ENCODE peak calls at places on chromosomes 5 and 9, in five cellular contexts. N is neuronal stem cell; P is heart right ventricle; Z is CD4-positive, CD25-positive, alpha-beta regulatory T cell; U is testis. L is an unnamed sample.
A peak's percentile ranks its signal among the peaks of the same experiment; 100 is the strongest.

GRCh38 chr9:89999534-90000370 is 394.9 kb downstream of the GADD45G start:
- DNase-seq in U (peak; percentile 90), P (peak; percentile 81), N (no peak), Z (no peak), L (peak; percentile 55)

GRCh38 chr9:128587453-128587852 is 35.1 kb downstream of the SPTAN1 start:
- DNase-seq in P (no peak), N (no peak), U (no peak), Z (peak; percentile 25), L (no peak)

GRCh38 chr9:112341741-112342140 is 8.3 kb upstream of the PTBP3 start:
- DNase-seq in Z (no peak), P (no peak), N (no peak), U (no peak), L (no peak)

GRCh38 chr5:108681079-108681921 is 66.4 kb upstream of the FER start:
- DNase-seq in P (peak; percentile 59), U (peak; percentile 43), Z (peak; percentile 30), N (peak; percentile 35), L (peak; percentile 50)

GRCh38 chr9:79588488-79588887 is 16.7 kb downstream of the TLE4 start:
- DNase-seq in U (no peak), P (no peak), N (no peak), Z (no peak), L (no peak)

GRCh38 chr9:126470251-126470993 is 143.3 kb upstream of the LMX1B start:
- DNase-seq in P (no peak), N (no peak), Z (no peak), U (no peak), L (no peak)

GRCh38 chr5:96483878-96484277 is 50.8 kb upstream of the PCSK1 start:
- DNase-seq in N (peak; percentile 45), Z (peak; percentile 5), P (no peak), U (no peak), L (no peak)

GRCh38 chr5:157592594-157592993 is 17.0 kb upstream of the ADAM19 start:
- DNase-seq in N (no peak), P (no peak), U (no peak), Z (no peak), L (no peak)

GRCh38 chr9:79236466-79236865 is 335.3 kb upstream of the TLE4 start:
- DNase-seq in P (no peak), N (no peak), Z (no peak), U (no peak), L (no peak)

GRCh38 chr5:78506296-78507049 is 142.1 kb downstream of the LHFPL2 start:
- DNase-seq in N (no peak), Z (no peak), U (no peak), P (no peak), L (no peak)

GRCh38 chr5:144102361-144102760 is 68.1 kb downstream of the YIPF5 start:
- DNase-seq in Z (no peak), U (no peak), N (no peak), P (no peak), L (no peak)

GRCh38 chr5:95440825-95441224 is 49.7 kb downstream of the FAM81B start:
- DNase-seq in Z (no peak), N (no peak), P (no peak), U (no peak), L (no peak)

GRCh38 chr5:136811551-136811950 is 446.2 kb upstream of the TRPC7 start:
- DNase-seq in U (no peak), P (no peak), N (no peak), Z (no peak), L (no peak)

GRCh38 chr9:90870646-90871326 is 69.2 kb downstream of the SYK start:
- DNase-seq in N (peak; percentile 20), P (no peak), U (peak; percentile 48), Z (peak; percentile 42), L (no peak)

GRCh38 chr5:9924614-9925013 is 294.5 kb upstream of the TAS2R1 start:
- DNase-seq in N (no peak), U (no peak), Z (no peak), P (no peak), L (no peak)

GRCh38 chr5:109016300-109016699 is 268.6 kb downstream of the FER start:
- DNase-seq in N (no peak), P (no peak), U (no peak), Z (no peak), L (no peak)

GRCh38 chr9:105643795-105644194 is 18.5 kb upstream of the TAL2 start:
- DNase-seq in P (no peak), U (no peak), N (no peak), Z (no peak), L (no peak)

GRCh38 chr5:89421035-89421434 is 538.1 kb upstream of the MEF2C start:
- DNase-seq in U (no peak), N (no peak), Z (no peak), P (no peak), L (no peak)

DNA sequence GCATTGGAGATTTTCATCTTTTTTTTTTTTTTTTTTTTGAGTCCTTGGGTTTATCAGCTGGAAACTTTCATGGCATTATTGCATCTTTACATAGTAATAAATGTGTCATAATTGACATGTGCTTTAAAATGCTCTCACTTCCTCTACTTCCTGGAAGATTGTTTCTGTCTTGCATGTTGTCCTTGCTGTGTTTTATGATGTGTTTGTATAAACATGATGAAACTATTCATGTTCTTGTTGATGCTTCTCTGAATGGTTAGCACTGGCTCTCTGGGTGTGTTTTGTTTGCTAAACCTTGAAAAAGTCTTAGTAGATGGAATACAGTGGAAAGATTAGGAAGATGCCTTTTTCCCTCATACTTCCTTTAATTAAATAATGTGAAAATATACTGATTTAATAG is 87.9 kb downstream of the IQGAP2 start:
- DNase-seq in U (no peak), Z (no peak), N (no peak), P (no peak), L (no peak)
- H3K4me1 ChIP-seq in U (no peaks in the 10 kb centered on the region), Z (peaks cover 9% of the 10 kb centered on the region), N (peaks cover 18% of the 10 kb centered on the region), P (no peaks in the 10 kb centered on the region), L (no peaks in the 10 kb centered on the region)

GRCh38 chr5:90962481-90962880 is 403.9 kb downstream of the ADGRV1 start:
- DNase-seq in Z (no peak), U (no peak), P (no peak), N (no peak), L (no peak)
- H3K27me3 ChIP-seq in Z (no peaks in the 10 kb centered on the region), U (no peaks in the 10 kb centered on the region), P (no peaks in the 10 kb centered on the region), N (no peaks in the 10 kb centered on the region), L (no peaks in the 10 kb centered on the region)

DNA sequence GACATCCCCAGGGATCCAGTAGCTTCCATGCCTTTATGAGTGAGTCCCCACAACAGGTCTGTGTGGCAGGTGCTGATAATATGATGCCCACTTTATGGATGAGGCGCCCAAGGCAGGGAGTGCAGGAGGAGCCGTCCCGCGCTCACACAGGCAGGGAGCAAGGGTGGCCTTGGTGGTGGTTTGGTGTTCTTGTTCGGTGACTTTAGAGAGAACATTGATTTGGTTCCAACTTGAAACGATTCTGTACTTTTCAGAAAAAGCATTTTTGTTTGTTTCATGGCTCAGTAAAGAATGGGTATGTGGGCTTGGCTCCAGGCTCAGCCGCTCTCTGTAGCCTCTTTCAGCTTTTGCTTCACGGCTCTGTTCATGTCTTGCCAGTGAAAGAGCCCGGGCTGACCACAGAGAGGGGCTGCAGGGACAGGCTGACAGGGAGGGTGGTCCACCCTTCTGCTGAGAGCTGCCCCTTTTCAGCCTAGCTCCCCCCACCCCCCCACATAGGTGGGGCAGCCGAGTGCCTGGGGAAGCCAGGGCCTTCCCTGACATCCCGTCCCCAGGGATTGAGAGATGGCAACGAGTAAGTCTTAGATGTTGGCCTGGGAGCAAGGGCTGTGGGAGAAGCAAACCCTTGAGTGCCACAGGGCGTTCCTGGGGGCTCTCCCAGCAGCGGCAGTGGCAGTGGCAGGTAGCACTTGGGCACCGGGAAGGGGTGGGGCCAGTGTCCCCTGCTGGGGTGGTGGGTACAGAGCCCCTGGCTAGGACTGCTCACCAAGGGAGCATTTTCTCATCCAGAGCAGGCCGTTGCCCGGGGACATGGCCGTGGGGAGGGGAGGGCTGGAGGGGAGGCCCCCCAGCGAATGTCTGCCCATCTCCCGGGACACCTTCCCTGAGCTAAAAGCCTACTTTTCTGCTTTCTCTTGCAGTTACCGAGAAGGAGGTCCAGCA is 28.1 kb downstream of the NCS1 start:
- DNase-seq in U (no peak), P (no peak), Z (no peak), N (no peak), L (no peak)
- H3K4me1 ChIP-seq in U (peaks cover 3% of the 10 kb centered on the region), P (no peaks in the 10 kb centered on the region), Z (no peaks in the 10 kb centered on the region), N (peaks cover 25% of the 10 kb centered on the region), L (peaks cover 9% of the 10 kb centered on the region)

GRCh38 chr5:3004361-3005080 is 253.0 kb upstream of the IRX2 start:
- DNase-seq in Z (no peak), P (no peak), N (no peak), U (no peak), L (no peak)
- H3K27me3 ChIP-seq in Z (no peaks in the 10 kb centered on the region), P (no peaks in the 10 kb centered on the region), N (no peaks in the 10 kb centered on the region), U (no peaks in the 10 kb centered on the region), L (no peaks in the 10 kb centered on the region)

GRCh38 chr9:81649475-81649874 is 39.9 kb downstream of the TLE1 start:
- DNase-seq in Z (no peak), P (no peak), N (peak; percentile 66), U (no peak), L (no peak)
- H3K4me1 ChIP-seq in Z (no peaks in the 10 kb centered on the region), P (no peaks in the 10 kb centered on the region), N (peaks cover 24% of the 10 kb centered on the region), U (no peaks in the 10 kb centered on the region), L (peaks cover 1% of the 10 kb centered on the region)

DNA sequence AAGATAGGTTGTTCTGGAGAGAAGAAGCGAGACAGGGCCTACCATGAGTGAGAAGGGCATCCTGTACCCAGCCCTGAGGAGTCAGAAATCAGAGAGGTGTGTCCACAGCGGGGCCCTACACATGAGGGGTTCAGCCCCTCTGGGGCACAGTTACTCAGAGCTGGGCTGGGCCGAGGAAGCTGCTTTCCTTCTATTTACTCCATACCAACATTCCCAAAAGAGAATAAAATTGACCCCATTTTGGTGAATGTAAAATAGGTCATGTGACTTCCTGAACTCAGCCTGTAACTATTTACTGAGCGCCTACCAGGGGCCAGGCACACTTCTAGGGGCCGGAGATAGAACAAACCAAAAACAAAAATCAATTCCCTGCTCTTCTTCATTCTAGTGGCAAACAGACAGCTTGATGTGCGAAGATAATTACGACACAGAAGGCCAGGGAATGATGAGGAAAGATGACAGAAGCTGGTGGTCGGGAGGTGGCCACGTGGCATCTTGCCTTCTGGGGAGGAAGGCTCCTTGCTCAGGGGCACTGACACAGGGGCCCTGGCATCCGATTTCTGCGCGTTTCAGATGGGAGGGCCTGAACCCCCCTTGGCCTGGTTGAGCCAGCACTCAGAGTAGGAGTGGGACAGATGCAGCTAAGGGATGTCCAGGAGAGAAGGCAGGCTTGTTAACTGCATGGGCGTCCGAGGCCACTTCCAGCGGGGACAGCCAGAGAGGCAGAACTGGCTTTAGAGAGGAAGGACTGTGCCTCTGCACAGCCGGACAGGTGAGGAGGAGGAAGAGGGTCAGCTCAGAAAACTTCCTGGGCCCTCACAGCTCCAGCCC is 121.8 kb downstream of the NSG2 start:
- DNase-seq in Z (no peak), U (no peak), N (no peak), P (no peak), L (no peak)
- H3K27me3 ChIP-seq in Z (no peaks in the 10 kb centered on the region), U (no peaks in the 10 kb centered on the region), N (no peaks in the 10 kb centered on the region), P (no peaks in the 10 kb centered on the region), L (no peaks in the 10 kb centered on the region)

GRCh38 chr9:134823623-134824022 is 57.0 kb upstream of the FCN2 start:
- DNase-seq in U (no peak), P (no peak), N (no peak), Z (no peak), L (no peak)
- H3K4me1 ChIP-seq in U (no peaks in the 10 kb centered on the region), P (no peaks in the 10 kb centered on the region), N (peaks cover 3% of the 10 kb centered on the region), Z (no peaks in the 10 kb centered on the region), L (no peaks in the 10 kb centered on the region)

GRCh38 chr5:139752506-139753350 is 42.9 kb upstream of the PSD2 start:
- DNase-seq in N (no peak), P (no peak), U (no peak), Z (no peak), L (peak; percentile 57)
- H3K27me3 ChIP-seq in N (peaks cover 81% of the 10 kb centered on the region), P (peaks cover 4% of the 10 kb centered on the region), U (no peaks in the 10 kb centered on the region), Z (peaks cover 10% of the 10 kb centered on the region), L (no peaks in the 10 kb centered on the region)

L was measured in right cardiac atrium.